ENCODE peak calls at places on chromosomes 13 and 19, in seven cellular contexts. Z, F, K, E, I, A and W are unnamed samples.
A peak's percentile ranks its signal among the peaks of the same experiment; 100 is the strongest.

GRCh38 chr13:83024226-83024625 is 858.0 kb downstream of the SLITRK1 start:
- DNase-seq in A (no peak), E (no peak), Z (peak; percentile 3), K (no peak), F (no peak), I (no peak), W (no peak)

GRCh38 chr19:35822579-35822978 is 9.9 kb upstream of the PRODH2 start:
- DNase-seq in K (no peak), Z (no peak), E (no peak), I (no peak), A (no peak), F (no peak), W (no peak)

GRCh38 chr19:28350673-28351072 is 862.3 kb downstream of the UQCRFS1 start:
- DNase-seq in A (no peak), E (no peak), F (no peak), K (no peak), Z (no peak), I (no peak), W (no peak)

GRCh38 chr13:102311901-102312300 is 89.9 kb downstream of the FGF14 start:
- DNase-seq in K (no peak), Z (no peak), A (no peak), F (no peak), I (no peak), E (no peak), W (no peak)

GRCh38 chr13:59178344-59178743 is 985.4 kb downstream of the DIAPH3 start:
- DNase-seq in E (peak; percentile 51), A (no peak), K (no peak), Z (no peak), I (peak; percentile 4), F (no peak), W (no peak)

GRCh38 chr19:54470991-54471782 is 1.9 kb downstream of the CDC42EP5 start:
- DNase-seq in F (peak; percentile 86), Z (peak; percentile 68), A (no peak), E (peak; percentile 72), I (no peak), K (peak; percentile 70), W (peak; percentile 16)

GRCh38 chr13:51234676-51235075 is 12.5 kb downstream of the FAM124A start:
- DNase-seq in F (no peak), A (no peak), I (no peak), Z (no peak), E (peak; percentile 45), K (no peak), W (no peak)

GRCh38 chr13:92951273-92951820 is 275.3 kb upstream of the GPC6 start:
- DNase-seq in Z (no peak), E (no peak), I (no peak), A (no peak), K (no peak), F (no peak), W (no peak)

GRCh38 chr13:47794963-47795362 is 206.1 kb downstream of the SUCLA2 start:
- DNase-seq in A (no peak), F (no peak), K (no peak), E (no peak), Z (peak; percentile 51), I (peak; percentile 15), W (no peak)

GRCh38 chr19:6766357-6767080 is 716 bp downstream of the SH2D3A start:
- DNase-seq in K (peak; percentile 18), F (no peak), E (peak; percentile 71), A (no peak), I (no peak), Z (no peak), W (no peak)

GRCh38 chr13:61954092-61954491 is 538.4 kb upstream of the PCDH20 start:
- DNase-seq in Z (peak; percentile 1), F (no peak), A (no peak), K (no peak), E (no peak), I (no peak), W (no peak)

GRCh38 chr19:46574533-46574932 is 26.6 kb upstream of the CALM3 start:
- DNase-seq in E (peak; percentile 74), I (no peak), A (no peak), Z (no peak), F (no peak), K (no peak), W (no peak)

GRCh38 chr13:94673841-94674240 is 38.5 kb downstream of the SOX21 start:
- DNase-seq in E (peak; percentile 62), I (no peak), F (no peak), Z (no peak), K (no peak), A (no peak), W (no peak)

GRCh38 chr19:10780368-10780767 is 55.6 kb downstream of the TMED1 start:
- DNase-seq in E (no peak), A (peak; percentile 79), Z (peak; percentile 20), F (no peak), I (peak; percentile 90), K (peak; percentile 40), W (peak; percentile 53)

GRCh38 chr19:48818234-48818823 is 7.5 kb upstream of the BCAT2 start:
- DNase-seq in F (no peak), A (no peak), Z (no peak), K (peak; percentile 94), I (no peak), E (no peak), W (no peak)

GRCh38 chr19:35911790-35912189 is 3.7 kb upstream of the TYROBP start:
- DNase-seq in I (no peak), K (peak; percentile 86), F (peak; percentile 36), E (no peak), A (no peak), Z (peak; percentile 33), W (no peak)

GRCh38 chr13:25654332-25654731 is 282.6 kb downstream of the ATP8A2 start:
- DNase-seq in K (no peak), E (no peak), A (no peak), I (no peak), F (no peak), Z (no peak), W (no peak)

GRCh38 chr19:32188921-32189320 is 156.5 kb upstream of the ZNF507 start:
- DNase-seq in K (no peak), A (peak; percentile 28), E (no peak), I (no peak), Z (no peak), F (no peak), W (no peak)

GRCh38 chr13:50386527-50387123 is 371.4 kb downstream of the KCNRG start:
- DNase-seq in K (no peak), I (peak; percentile 40), F (peak; percentile 71), Z (peak; percentile 10), E (no peak), A (no peak), W (no peak)

GRCh38 chr19:34299576-34299975 is 45.2 kb downstream of the GARRE1 start:
- DNase-seq in Z (no peak), E (no peak), K (no peak), A (no peak), I (no peak), F (no peak), W (no peak)

GRCh38 chr19:49878744-49879070 is 1.2 kb downstream of the TBC1D17 start:
- DNase-seq in A (no peak), E (no peak), Z (no peak), I (no peak), F (peak; percentile 40), K (no peak), W (no peak)

GRCh38 chr19:39802958-39803357 is 24.3 kb downstream of the LEUTX start:
- DNase-seq in K (no peak), F (no peak), Z (no peak), E (no peak), A (no peak), I (no peak), W (no peak)

GRCh38 chr13:100921139-100921538 is 246.5 kb upstream of the TMTC4 start:
- DNase-seq in A (no peak), Z (no peak), I (no peak), E (no peak), K (no peak), F (no peak), W (no peak)

GRCh38 chr13:75514080-75515040 is 23.3 kb downstream of the COMMD6 start:
- DNase-seq in A (no peak), F (no peak), E (no peak), I (peak; percentile 35), Z (peak; percentile 53), K (no peak), W (no peak)

GRCh38 chr13:113406321-113407102 is 42.6 kb upstream of the GRTP1 start:
- DNase-seq in I (no peak), K (no peak), F (no peak), A (no peak), E (peak; percentile 44), Z (no peak), W (no peak)

GRCh38 chr19:11342429-11342828 is 3.0 kb upstream of the RAB3D start:
- DNase-seq in I (no peak), A (no peak), K (no peak), Z (no peak), E (no peak), F (no peak), W (no peak)

GRCh38 chr13:110799246-110800236 is 86.0 kb downstream of the ING1 start:
- DNase-seq in K (peak; percentile 21), I (peak; percentile 39), Z (peak; percentile 88), E (no peak), F (peak; percentile 74), A (no peak), W (no peak)

DNA sequence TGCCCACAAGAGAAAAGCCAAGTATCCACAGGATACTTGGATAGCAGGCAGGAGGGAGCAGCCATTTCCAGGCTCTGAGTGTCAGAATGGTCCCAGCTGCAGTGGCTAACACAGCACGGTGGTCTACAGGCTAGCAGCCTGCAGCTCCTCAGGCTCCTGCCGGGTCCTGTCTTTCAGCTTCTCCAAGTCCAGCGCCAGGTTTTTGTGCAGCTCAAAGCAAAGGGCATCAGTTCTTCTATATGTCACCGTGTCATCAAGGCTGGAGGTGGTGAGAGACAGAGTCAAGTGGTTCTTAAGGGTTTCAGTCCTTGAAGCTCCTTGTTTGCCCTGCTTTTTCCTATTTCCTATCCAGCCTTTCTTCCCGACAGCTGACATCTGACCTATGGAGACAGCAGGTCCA is 188.6 kb downstream of the NUFIP1 start:
- DNase-seq in F (no peak), I (no peak), K (no peak), E (no peak), Z (no peak), A (no peak), W (no peak)
- H3K27ac ChIP-seq in F (no peak overlapping the region), I (no peak overlapping the region), K (no peak overlapping the region), E (no peak overlapping the region), Z (no peak overlapping the region), A (no peak overlapping the region), W (no peak overlapping the region)

DNA sequence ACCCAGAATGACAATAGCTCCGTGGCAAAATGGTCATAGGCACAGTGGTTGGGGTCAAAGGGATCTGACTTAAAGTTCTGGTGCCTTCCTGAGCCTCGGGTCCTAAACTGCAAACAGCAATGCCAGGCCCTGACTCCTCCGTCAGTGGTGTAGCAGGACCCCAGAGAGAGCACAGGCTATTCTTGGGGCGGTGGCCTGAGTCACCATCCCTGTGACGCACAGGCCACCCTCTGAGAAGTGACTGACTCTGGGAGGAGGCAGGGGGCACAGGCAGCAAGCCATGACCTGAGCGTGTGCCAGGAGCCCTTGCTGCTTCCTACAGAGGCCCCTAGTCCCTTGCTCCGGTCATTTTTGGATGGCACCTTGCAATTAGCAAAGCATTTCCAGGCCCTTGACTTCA is 18.7 kb downstream of the PLVAP start:
- DNase-seq in Z (peak; percentile 50), F (no peak), I (peak; percentile 66), A (no peak), E (no peak), K (no peak), W (no peak)
- H3K27ac ChIP-seq in Z (no peak overlapping the region), F (peak overlapping the region; percentile 51), I (no peak overlapping the region), A (peak overlapping the region; percentile 24), E (no peak overlapping the region), K (no peak overlapping the region), W (no peak overlapping the region)

GRCh38 chr13:40252241-40252640 is 414.2 kb downstream of the FOXO1 start:
- DNase-seq in I (no peak), E (no peak), F (no peak), A (no peak), Z (no peak), K (no peak), W (no peak)
- H3K27ac ChIP-seq in I (no peak overlapping the region), E (no peak overlapping the region), F (no peak overlapping the region), A (peak overlapping the region; percentile 31), Z (no peak overlapping the region), K (no peak overlapping the region), W (no peak overlapping the region)

GRCh38 chr19:51027873-51028272 is 1.5 kb upstream of the KLK11 start:
- DNase-seq in F (no peak), Z (no peak), K (no peak), E (no peak), A (no peak), I (no peak), W (no peak)
- H3K27ac ChIP-seq in F (no peak overlapping the region), Z (no peak overlapping the region), K (no peak overlapping the region), E (no peak overlapping the region), A (no peak overlapping the region), I (no peak overlapping the region), W (no peak overlapping the region)